ENCODE peak calls at places on chromosomes 7 and 10, in six cellular contexts. One of them, this sample, is unnamed.

GRCh38 chr10:96025566-96025965 is 17.8 kb upstream of the CCNJ start:
- DNase-seq in GM12878: no peak
- DNase-seq in mammary epithelial cell: peak
- DNase-seq in HepG2: peak
- DNase-seq in GM23338: peak
- DNase-seq in MM.1S: peak
- DNase-seq in this sample: peak

GRCh38 chr7:47817922-47818321 is 130.3 kb downstream of the PKD1L1 start:
- DNase-seq in GM12878: no peak
- DNase-seq in mammary epithelial cell: no peak
- DNase-seq in HepG2: no peak
- DNase-seq in GM23338: no peak
- DNase-seq in MM.1S: no peak
- DNase-seq in this sample: no peak

GRCh38 chr7:127251458-127252379 is 1.0 kb downstream of the GRM8 start:
- DNase-seq in GM12878: no peak
- DNase-seq in mammary epithelial cell: peak
- DNase-seq in HepG2: no peak
- DNase-seq in GM23338: peak
- DNase-seq in MM.1S: peak
- DNase-seq in this sample: peak

GRCh38 chr10:8498881-8499280 is 444.4 kb downstream of the GATA3 start:
- DNase-seq in GM12878: no peak
- DNase-seq in mammary epithelial cell: peak
- DNase-seq in HepG2: no peak
- DNase-seq in GM23338: no peak
- DNase-seq in MM.1S: no peak
- DNase-seq in this sample: no peak

GRCh38 chr10:122504551-122504950 is 43.2 kb downstream of the HTRA1 start:
- DNase-seq in GM12878: no peak
- DNase-seq in mammary epithelial cell: peak
- DNase-seq in HepG2: no peak
- DNase-seq in GM23338: no peak
- DNase-seq in MM.1S: no peak
- DNase-seq in this sample: peak

GRCh38 chr10:114520453-114520852 is 116.2 kb upstream of the AFAP1L2 start:
- DNase-seq in GM12878: no peak
- DNase-seq in mammary epithelial cell: peak
- DNase-seq in HepG2: peak
- DNase-seq in GM23338: no peak
- DNase-seq in MM.1S: no peak
- DNase-seq in this sample: peak

GRCh38 chr7:28358423-28358868 is 53.9 kb upstream of the CREB5 start:
- DNase-seq in GM12878: no peak
- DNase-seq in mammary epithelial cell: peak
- DNase-seq in HepG2: no peak
- DNase-seq in GM23338: peak
- DNase-seq in MM.1S: no peak
- DNase-seq in this sample: no peak

GRCh38 chr10:26448706-26449435 is 10.7 kb downstream of the APBB1IP start:
- DNase-seq in GM12878: peak
- DNase-seq in mammary epithelial cell: no peak
- DNase-seq in HepG2: no peak
- DNase-seq in GM23338: peak
- DNase-seq in MM.1S: peak
- DNase-seq in this sample: no peak

GRCh38 chr10:15504101-15504840 is 133.2 kb upstream of the FAM171A1 start:
- DNase-seq in GM12878: no peak
- DNase-seq in mammary epithelial cell: no peak
- DNase-seq in HepG2: no peak
- DNase-seq in GM23338: no peak
- DNase-seq in MM.1S: no peak
- DNase-seq in this sample: peak

GRCh38 chr10:80474597-80474910 is 20.4 kb downstream of the TSPAN14 start:
- DNase-seq in GM12878: no peak
- DNase-seq in mammary epithelial cell: no peak
- DNase-seq in HepG2: no peak
- DNase-seq in GM23338: no peak
- DNase-seq in MM.1S: no peak
- DNase-seq in this sample: no peak

GRCh38 chr10:120015064-120015463 is 122.5 kb downstream of the SEC23IP start:
- DNase-seq in GM12878: no peak
- DNase-seq in mammary epithelial cell: no peak
- DNase-seq in HepG2: no peak
- DNase-seq in GM23338: no peak
- DNase-seq in MM.1S: no peak
- DNase-seq in this sample: no peak

GRCh38 chr7:1717095-1717483 is 47.0 kb downstream of the ELFN1 start:
- DNase-seq in GM12878: no peak
- DNase-seq in mammary epithelial cell: no peak
- DNase-seq in HepG2: no peak
- DNase-seq in GM23338: no peak
- DNase-seq in MM.1S: no peak
- DNase-seq in this sample: no peak

GRCh38 chr7:138898255-138898654 is 82.9 kb downstream of the KIAA1549 start:
- DNase-seq in GM12878: peak
- DNase-seq in mammary epithelial cell: no peak
- DNase-seq in HepG2: no peak
- DNase-seq in GM23338: no peak
- DNase-seq in MM.1S: peak
- DNase-seq in this sample: no peak

GRCh38 chr10:128210215-128211063 is 84.2 kb upstream of the MKI67 start:
- DNase-seq in GM12878: no peak
- DNase-seq in mammary epithelial cell: peak
- DNase-seq in HepG2: peak
- DNase-seq in GM23338: peak
- DNase-seq in MM.1S: peak
- DNase-seq in this sample: peak

GRCh38 chr10:71606721-71607430 is 112.7 kb downstream of the C10orf105 start:
- DNase-seq in GM12878: no peak
- DNase-seq in mammary epithelial cell: no peak
- DNase-seq in HepG2: no peak
- DNase-seq in GM23338: no peak
- DNase-seq in MM.1S: no peak
- DNase-seq in this sample: no peak

GRCh38 chr10:96153065-96153464 is 23.0 kb downstream of the ZNF518A start:
- DNase-seq in GM12878: no peak
- DNase-seq in mammary epithelial cell: no peak
- DNase-seq in HepG2: no peak
- DNase-seq in GM23338: no peak
- DNase-seq in MM.1S: no peak
- DNase-seq in this sample: no peak

GRCh38 chr10:63227207-63227895 is 94.2 kb downstream of the NRBF2 start:
- DNase-seq in GM12878: no peak
- DNase-seq in mammary epithelial cell: no peak
- DNase-seq in HepG2: no peak
- DNase-seq in GM23338: no peak
- DNase-seq in MM.1S: no peak
- DNase-seq in this sample: no peak

GRCh38 chr10:47408606-47409005 is 24.5 kb upstream of the ZNF488 start:
- DNase-seq in GM12878: no peak
- DNase-seq in mammary epithelial cell: no peak
- DNase-seq in HepG2: no peak
- DNase-seq in GM23338: no peak
- DNase-seq in MM.1S: no peak
- DNase-seq in this sample: no peak

GRCh38 chr10:110840225-110840922 is 31.4 kb upstream of the PDCD4 start:
- DNase-seq in GM12878: no peak
- DNase-seq in mammary epithelial cell: no peak
- DNase-seq in HepG2: peak
- DNase-seq in GM23338: no peak
- DNase-seq in MM.1S: no peak
- DNase-seq in this sample: no peak

GRCh38 chr7:151248191-151249033 is at the start of gene SMARCD3:
- DNase-seq in GM12878: no peak
- DNase-seq in mammary epithelial cell: peak
- DNase-seq in HepG2: peak
- DNase-seq in GM23338: peak
- DNase-seq in MM.1S: no peak
- DNase-seq in this sample: peak

GRCh38 chr7:92058040-92058439 is 76.2 kb downstream of the CYP51A1 start:
- DNase-seq in GM12878: peak
- DNase-seq in mammary epithelial cell: no peak
- DNase-seq in HepG2: no peak
- DNase-seq in GM23338: no peak
- DNase-seq in MM.1S: peak
- DNase-seq in this sample: no peak

GRCh38 chr7:41869091-41869490 is 166.2 kb upstream of the INHBA start:
- DNase-seq in GM12878: no peak
- DNase-seq in mammary epithelial cell: peak
- DNase-seq in HepG2: no peak
- DNase-seq in GM23338: no peak
- DNase-seq in MM.1S: no peak
- DNase-seq in this sample: no peak

GRCh38 chr10:132076578-132077081 is 10.9 kb downstream of the JAKMIP3 start:
- DNase-seq in GM12878: no peak
- DNase-seq in mammary epithelial cell: no peak
- DNase-seq in HepG2: no peak
- DNase-seq in GM23338: no peak
- DNase-seq in MM.1S: no peak
- DNase-seq in this sample: no peak
- TF ChIP-seq EZH2 in GM12878: no peak
- TF ChIP-seq EZH2 in mammary epithelial cell: no peak
- TF ChIP-seq EZH2 in HepG2: no peak
- TF ChIP-seq EZH2 in GM23338: no peak
- TF ChIP-seq EZH2 in MM.1S: no peak
- TF ChIP-seq EZH2 in this sample: no peak

DNA sequence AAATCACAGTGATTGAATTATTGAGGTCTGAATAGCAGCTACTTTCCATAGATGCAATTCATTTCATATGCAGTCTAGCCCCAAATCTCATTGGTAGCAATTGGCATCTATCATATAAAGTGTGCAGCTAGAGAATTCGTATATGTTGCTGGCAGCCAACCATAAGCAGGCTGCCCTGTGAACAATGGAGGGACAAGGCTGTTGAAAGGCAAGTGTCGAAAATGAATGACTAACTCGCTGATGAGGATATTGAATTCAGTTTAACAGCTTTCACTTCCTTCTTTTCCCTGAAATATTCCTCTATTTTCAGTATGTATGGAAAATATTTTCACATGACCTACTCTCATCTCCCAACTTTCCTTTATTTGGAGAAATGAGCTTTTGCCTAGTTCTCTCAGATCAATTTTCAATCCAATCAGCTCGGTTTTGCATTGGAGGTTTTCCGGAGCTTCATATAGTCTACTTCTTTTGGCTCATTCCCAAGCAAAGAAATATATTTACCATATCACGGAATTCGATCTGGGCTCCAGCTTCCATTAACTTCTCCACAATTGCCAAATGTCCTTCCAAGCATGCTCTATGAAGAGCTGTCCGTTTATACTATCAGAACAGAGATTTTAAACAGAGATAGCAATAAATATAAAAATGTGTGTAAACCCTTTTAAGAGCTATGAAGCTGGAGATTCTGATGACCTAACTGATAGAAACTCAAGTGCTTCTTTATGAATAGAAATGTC is 3.5 kb downstream of the ANKRD1 start:
- DNase-seq in GM12878: no peak
- DNase-seq in mammary epithelial cell: no peak
- DNase-seq in HepG2: no peak
- DNase-seq in GM23338: no peak
- DNase-seq in MM.1S: no peak
- DNase-seq in this sample: no peak
- TF ChIP-seq EZH2 in GM12878: no peak
- TF ChIP-seq EZH2 in mammary epithelial cell: no peak
- TF ChIP-seq EZH2 in HepG2: no peak
- TF ChIP-seq EZH2 in GM23338: no peak
- TF ChIP-seq EZH2 in MM.1S: no peak
- TF ChIP-seq EZH2 in this sample: no peak

GRCh38 chr10:92696606-92697383 is 7.0 kb downstream of the HHEX start:
- DNase-seq in GM12878: no peak
- DNase-seq in mammary epithelial cell: no peak
- DNase-seq in HepG2: peak
- DNase-seq in GM23338: peak
- DNase-seq in MM.1S: no peak
- DNase-seq in this sample: no peak

GRCh38 chr10:92693534-92693893 is 3.8 kb downstream of the HHEX start:
- DNase-seq in GM12878: no peak
- DNase-seq in mammary epithelial cell: no peak
- DNase-seq in HepG2: no peak
- DNase-seq in GM23338: no peak
- DNase-seq in MM.1S: no peak
- DNase-seq in this sample: no peak

GRCh38 chr10:92692697-92693533 is 3.2 kb downstream of the HHEX start:
- DNase-seq in GM12878: no peak
- DNase-seq in mammary epithelial cell: no peak
- DNase-seq in HepG2: no peak
- DNase-seq in GM23338: no peak
- DNase-seq in MM.1S: no peak
- DNase-seq in this sample: no peak

GRCh38 chr10:92697663-92698511 is 8.1 kb downstream of the HHEX start:
- DNase-seq in GM12878: no peak
- DNase-seq in mammary epithelial cell: no peak
- DNase-seq in HepG2: peak
- DNase-seq in GM23338: no peak
- DNase-seq in MM.1S: no peak
- DNase-seq in this sample: no peak

DNA sequence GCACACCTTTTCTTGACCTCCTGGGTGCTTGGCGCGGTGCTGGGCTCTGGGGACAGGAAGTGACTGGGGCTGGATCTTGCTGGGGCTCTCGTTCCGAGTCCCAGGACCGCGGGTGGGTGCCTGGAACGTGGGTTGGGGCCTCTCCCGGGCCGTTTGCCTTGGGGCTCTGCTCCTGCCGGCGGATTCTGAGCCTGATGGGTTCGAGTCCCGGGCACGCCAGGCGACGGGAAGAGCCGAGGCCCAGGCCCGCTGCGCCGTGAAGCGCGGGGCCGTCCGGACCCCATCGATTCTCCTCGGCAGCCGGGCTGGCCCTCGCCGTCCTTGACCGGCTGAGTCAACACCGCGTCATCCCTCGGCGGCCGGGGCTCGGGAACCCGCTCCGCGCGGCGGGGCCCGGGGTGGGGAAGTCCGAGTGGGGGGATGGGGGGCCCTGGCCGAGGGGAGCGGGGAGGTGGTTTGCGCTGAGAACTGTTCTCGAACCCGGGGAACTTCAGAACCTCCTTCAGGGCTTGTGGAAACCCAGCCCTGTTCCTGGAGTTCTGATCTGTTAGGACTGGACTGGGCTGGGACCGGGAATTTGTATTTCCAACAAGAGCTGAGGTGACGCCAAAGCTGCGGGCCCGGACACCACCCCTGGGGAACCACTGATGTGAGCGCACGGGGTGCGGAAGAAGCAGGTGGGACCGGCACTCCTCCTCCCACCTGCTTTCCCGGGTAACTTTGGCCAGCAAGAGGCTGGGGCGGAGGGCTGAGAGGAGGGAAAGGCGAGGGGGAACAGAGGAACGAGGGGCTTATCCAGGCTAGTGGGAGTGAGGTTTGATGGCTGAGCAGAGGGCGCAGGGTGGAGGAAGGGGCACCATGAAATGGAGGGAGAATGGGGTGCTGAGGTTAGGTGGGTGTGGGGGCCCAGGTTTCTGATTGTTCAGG is 6.2 kb downstream of the HHEX start:
- DNase-seq in GM12878: no peak
- DNase-seq in mammary epithelial cell: no peak
- DNase-seq in HepG2: no peak
- DNase-seq in GM23338: peak
- DNase-seq in MM.1S: no peak
- DNase-seq in this sample: no peak
- TF ChIP-seq EZH2 in GM12878: no peak
- TF ChIP-seq EZH2 in mammary epithelial cell: no peak
- TF ChIP-seq EZH2 in HepG2: no peak
- TF ChIP-seq EZH2 in GM23338: peak
- TF ChIP-seq EZH2 in MM.1S: no peak
- TF ChIP-seq EZH2 in this sample: no peak

GRCh38 chr10:7412482-7413251 is 1.8 kb upstream of the SFMBT2 start:
- DNase-seq in GM12878: no peak
- DNase-seq in mammary epithelial cell: no peak
- DNase-seq in HepG2: no peak
- DNase-seq in GM23338: peak
- DNase-seq in MM.1S: no peak
- DNase-seq in this sample: no peak
- TF ChIP-seq EZH2 in GM12878: no peak
- TF ChIP-seq EZH2 in mammary epithelial cell: peak
- TF ChIP-seq EZH2 in HepG2: no peak
- TF ChIP-seq EZH2 in GM23338: peak
- TF ChIP-seq EZH2 in MM.1S: no peak
- TF ChIP-seq EZH2 in this sample: no peak

This sample was measured in A673.